ENCODE peak calls at places on chromosome 4, in five cellular contexts. H is AG04450, A is mucosa of descending colon, M is cardiac muscle cell, T is BJ. B is an unnamed sample.

GRCh38 chr4:38856524-38857337 is at the start of gene TLR6:
- DNase-seq in H (no peak), A (no peak), M (peak), T (no peak), B (peak)

GRCh38 chr4:169821402-169821801 is 63.7 kb upstream of the HPF1 start:
- DNase-seq in H (no peak), A (no peak), M (no peak), T (no peak), B (no peak)

GRCh38 chr4:186739802-186740434 is 16.3 kb upstream of the FAT1 start:
- DNase-seq in H (no peak), A (peak), M (no peak), T (no peak), B (no peak)

GRCh38 chr4:112038861-112039260 is 106.4 kb upstream of the FAM241A start:
- DNase-seq in H (no peak), A (no peak), M (peak), T (no peak), B (no peak)

GRCh38 chr4:22881416-22881815 is 188.7 kb downstream of the GBA3 start:
- DNase-seq in H (no peak), A (no peak), M (no peak), T (no peak), B (no peak)

GRCh38 chr4:122701061-122701460 is 31.4 kb upstream of the BBS12 start:
- DNase-seq in H (no peak), A (no peak), M (no peak), T (no peak), B (no peak)

GRCh38 chr4:7210818-7211217 is 18.5 kb downstream of the SORCS2 start:
- DNase-seq in H (peak), A (no peak), M (peak), T (peak), B (no peak)

GRCh38 chr4:10587697-10588096 is 96.9 kb downstream of the CLNK start:
- DNase-seq in H (no peak), A (peak), M (no peak), T (no peak), B (no peak)

GRCh38 chr4:15318621-15319348 is 109.0 kb upstream of the C1QTNF7 start:
- DNase-seq in H (no peak), A (no peak), M (no peak), T (peak), B (no peak)

GRCh38 chr4:183426507-183426906 is 17.9 kb upstream of the CDKN2AIP start:
- DNase-seq in H (no peak), A (no peak), M (no peak), T (no peak), B (no peak)

GRCh38 chr4:183429489-183429888 is 14.9 kb upstream of the CDKN2AIP start:
- DNase-seq in H (no peak), A (no peak), M (no peak), T (no peak), B (no peak)

GRCh38 chr4:183430987-183431347 is 13.5 kb upstream of the CDKN2AIP start:
- DNase-seq in H (no peak), A (no peak), M (no peak), T (no peak), B (no peak)

GRCh38 chr4:183431614-183432013 is 12.8 kb upstream of the CDKN2AIP start:
- DNase-seq in H (no peak), A (no peak), M (no peak), T (no peak), B (no peak)

GRCh38 chr4:183430317-183430986 is 14.0 kb upstream of the CDKN2AIP start:
- DNase-seq in H (no peak), A (peak), M (no peak), T (no peak), B (no peak)
- TF ChIP-seq CTCF in H (no peak), A (no peak), M (no peak), T (no peak), B (no peak)

GRCh38 chr4:119031218-119031617 is 104.4 kb upstream of the MYOZ2 start:
- DNase-seq in H (no peak), A (no peak), M (no peak), T (no peak), B (no peak)

GRCh38 chr4:119032921-119033685 is 102.5 kb upstream of the MYOZ2 start:
- DNase-seq in H (no peak), A (no peak), M (no peak), T (no peak), B (no peak)

GRCh38 chr4:119035941-119036737 is 99.5 kb upstream of the MYOZ2 start:
- DNase-seq in H (no peak), A (no peak), M (no peak), T (no peak), B (no peak)

GRCh38 chr4:119037709-119038463 is 97.7 kb upstream of the MYOZ2 start:
- DNase-seq in H (no peak), A (no peak), M (peak), T (no peak), B (no peak)

DNA sequence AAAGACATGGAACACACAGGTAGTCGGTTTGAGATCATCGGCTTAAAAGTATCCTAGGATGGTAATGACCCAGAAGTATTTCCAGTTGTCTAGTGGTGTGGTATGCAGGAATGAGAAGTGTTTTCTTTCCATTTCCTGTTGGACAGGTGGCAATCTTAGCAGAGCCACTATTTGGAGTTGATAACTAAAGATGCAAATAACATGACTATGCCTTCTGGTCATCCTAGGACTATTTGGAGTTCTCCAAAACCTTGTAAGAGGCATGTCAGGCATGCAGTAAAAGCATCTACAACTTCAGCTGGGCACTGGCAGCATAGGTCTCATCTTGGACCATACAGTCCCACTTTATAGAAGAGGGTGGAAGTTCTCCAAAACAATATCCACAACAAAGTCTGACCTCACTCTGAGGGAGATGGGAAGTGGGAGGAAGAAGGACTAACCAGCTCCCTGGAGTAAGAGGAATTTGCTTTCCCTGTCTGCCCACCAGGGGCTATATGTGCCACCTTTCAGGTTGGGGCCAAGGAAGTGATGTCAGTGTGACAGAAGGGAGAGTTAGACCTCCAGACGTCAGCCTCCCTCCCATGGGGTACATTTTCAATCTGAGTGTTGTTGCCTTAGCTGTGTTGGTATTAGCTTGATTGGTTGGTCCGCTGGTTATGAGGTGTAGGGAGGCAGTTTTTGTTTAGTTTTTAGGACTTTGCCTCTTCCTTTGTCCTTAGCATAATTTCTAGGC is 101.2 kb upstream of the MYOZ2 start:
- DNase-seq in H (no peak), A (no peak), M (no peak), T (no peak), B (no peak)
- TF ChIP-seq CTCF in H (no peak), A (no peak), M (no peak), T (no peak), B (no peak)

GRCh38 chr4:58564695-58565094 is 1454.5 kb upstream of the IGFBP7 start:
- DNase-seq in H (no peak), A (no peak), M (no peak), T (no peak), B (no peak)
- TF ChIP-seq CTCF in H (no peak), A (no peak), M (no peak), T (no peak), B (no peak)

DNA sequence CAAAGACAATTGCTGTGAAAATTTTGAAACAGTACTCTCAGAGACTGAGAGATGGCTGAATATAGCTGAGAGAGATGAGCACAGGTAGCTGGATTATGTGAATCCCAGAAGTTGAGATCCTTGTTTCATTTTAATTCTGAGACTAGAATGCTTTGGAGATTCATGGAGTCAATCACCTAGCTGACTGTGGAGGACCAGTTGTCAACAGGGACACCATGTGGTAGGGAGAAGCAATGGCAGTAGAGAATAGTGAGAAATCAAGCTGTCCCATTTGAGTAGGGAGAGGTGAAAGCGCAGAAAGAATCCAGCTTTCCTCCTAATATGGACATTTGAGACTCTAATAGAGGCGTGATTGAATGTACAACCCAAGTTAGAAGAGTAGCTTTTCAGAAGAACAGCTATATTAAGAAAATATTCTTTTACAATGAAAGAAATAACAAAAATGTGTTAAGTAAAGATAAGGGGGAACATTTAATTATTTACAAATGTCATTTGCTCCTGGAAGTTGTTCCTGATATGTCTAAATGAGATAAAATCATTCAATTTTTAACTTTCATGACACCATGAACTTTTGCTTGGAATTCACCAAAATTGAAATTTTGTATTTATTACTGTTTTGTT is 30.3 kb upstream of the GLRB start:
- DNase-seq in H (peak), A (no peak), M (peak), T (peak), B (no peak)
- TF ChIP-seq CTCF in H (peak), A (peak), M (peak), T (peak), B (peak)

DNA sequence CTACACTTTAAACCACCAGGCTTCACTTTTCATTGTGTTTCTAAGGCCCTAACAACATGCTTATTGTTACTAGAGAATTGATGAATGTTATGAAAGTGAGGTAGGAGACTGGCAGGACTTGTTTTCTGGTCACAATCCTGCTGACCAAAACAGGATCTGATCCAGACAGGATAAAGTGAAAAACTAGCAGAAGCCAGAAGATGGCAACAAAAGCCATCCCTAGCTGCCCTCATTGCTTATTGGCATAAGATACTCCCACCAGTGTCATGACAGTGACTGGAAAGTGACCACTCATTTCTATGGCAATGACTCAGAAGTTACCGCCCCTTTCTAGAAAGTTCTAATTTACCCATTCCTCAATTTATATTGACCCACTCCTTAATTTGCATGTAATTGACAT is 29.9 kb upstream of the FGG start:
- DNase-seq in H (no peak), A (no peak), M (no peak), T (no peak), B (no peak)
- TF ChIP-seq CTCF in H (no peak), A (no peak), M (no peak), T (no peak), B (no peak)

B was measured in neural crest cell.